ENCODE peak calls at places on chromosomes 16 and 17, in four cellular contexts. B is AG08396; Q is activated CD8-positive, alpha-beta T cell treated with anti-CD3 and anti-CD28 coated beads, Interleukin-2, amount 10 ng/mL, durations not matched to agents 7 days and 5 days; L is EH. H is an unnamed sample.

GRCh38 chr17:9890124-9890523 is 14.9 kb downstream of the RCVRN start:
- DNase-seq in B (no peak), Q (no peak), L (peak), H (peak)

GRCh38 chr16:1828645-1829410 is 1.8 kb downstream of the FAHD1 start:
- DNase-seq in B (no peak), Q (no peak), L (no peak), H (no peak)

GRCh38 chr17:77343031-77343866 is 202.5 kb downstream of the SEC14L1 start:
- DNase-seq in B (no peak), Q (no peak), L (no peak), H (no peak)

GRCh38 chr16:75250089-75250808 is 1.2 kb downstream of the BCAR1 start:
- DNase-seq in B (no peak), Q (no peak), L (peak), H (no peak)

GRCh38 chr17:79696159-79696982 is 34.4 kb upstream of the ENPP7 start:
- DNase-seq in B (no peak), Q (no peak), L (no peak), H (no peak)

GRCh38 chr17:1830288-1830687 is 483 bp downstream of the RPA1 start:
- DNase-seq in B (peak), Q (peak), L (peak), H (peak)

GRCh38 chr17:57521606-57522435 is 223.3 kb downstream of the CCDC182 start:
- DNase-seq in B (no peak), Q (no peak), L (no peak), H (no peak)

GRCh38 chr16:49527621-49528020 is 154.0 kb downstream of the C16orf78 start:
- DNase-seq in B (no peak), Q (no peak), L (no peak), H (no peak)

GRCh38 chr16:76976101-76976500 is 214.9 kb upstream of the MON1B start:
- DNase-seq in B (no peak), Q (no peak), L (no peak), H (no peak)

GRCh38 chr16:81469710-81470481 is 25.3 kb downstream of the CMIP start:
- DNase-seq in B (no peak), Q (peak), L (no peak), H (peak)

GRCh38 chr16:49441366-49441780 is 67.8 kb downstream of the C16orf78 start:
- DNase-seq in B (no peak), Q (peak), L (no peak), H (no peak)

GRCh38 chr17:18928726-18929125 is 23.2 kb upstream of the SLC5A10 start:
- DNase-seq in B (no peak), Q (no peak), L (no peak), H (no peak)

GRCh38 chr17:29591737-29592624 is 951 bp upstream of the ANKRD13B start:
- DNase-seq in B (peak), Q (peak), L (peak), H (peak)

GRCh38 chr16:72990003-72990521 is 57.9 kb downstream of the ZFHX3 start:
- DNase-seq in B (peak), Q (no peak), L (peak), H (peak)

GRCh38 chr16:85497622-85498314 is 115.4 kb upstream of the GSE1 start:
- DNase-seq in B (no peak), Q (no peak), L (no peak), H (no peak)

GRCh38 chr17:9956474-9957131 is 51.5 kb upstream of the RCVRN start:
- DNase-seq in B (no peak), Q (no peak), L (no peak), H (no peak)

H was measured in Kasumi-1.